ENCODE peak calls at places on chromosomes 4 and X, in four cellular contexts. A is stimulated activated CD4-positive, alpha-beta T cell treated with anti-CD3 and anti-CD28 coated beads, Interleukin-12 subunit alpha, Interleukin-12 subunit beta, amount 100 ng/mL, for 4 hours; B is activated CD4-positive, alpha-beta T cell treated with anti-CD3 and anti-CD28 coated beads for 24 hours; D is T-helper 17 cell. R is an unnamed sample.

GRCh38 chr4:11470709-11471441 is 42.2 kb upstream of the HS3ST1 start:
- DNase-seq in B (no peak), D (no peak), A (no peak), R (no peak)

GRCh38 chrX:2188840-2189239 is 311.9 kb downstream of the DHRSX start:
- DNase-seq in B (no peak), A (no peak), D (no peak), R (no peak)

GRCh38 chr4:81555489-81555888 is 83.8 kb upstream of the RASGEF1B start:
- DNase-seq in A (no peak), B (no peak), D (no peak), R (no peak)

GRCh38 chrX:139200793-139201192 is 329.7 kb upstream of the F9 start:
- DNase-seq in B (no peak), A (no peak), D (no peak), R (no peak)

GRCh38 chr4:1948892-1949436 is 59.8 kb downstream of the NELFA start:
- DNase-seq in B (no peak), A (no peak), D (no peak), R (no peak)

GRCh38 chr4:54668031-54668611 is 10.4 kb downstream of the KIT start:
- DNase-seq in B (no peak), D (no peak), A (no peak), R (no peak)

GRCh38 chr4:137861682-137862081 is 329.4 kb upstream of the PCDH18 start:
- DNase-seq in D (no peak), A (no peak), B (no peak), R (no peak)

GRCh38 chr4:72592076-72592475 is 23.1 kb upstream of the ADAMTS3 start:
- DNase-seq in D (no peak), B (no peak), A (no peak), R (no peak)

GRCh38 chr4:172369471-172369959 is 556.3 kb downstream of the GALNTL6 start:
- DNase-seq in A (no peak), D (no peak), B (no peak), R (no peak)

GRCh38 chr4:3074846-3075651 is 568 bp downstream of the HTT start:
- DNase-seq in D (no peak), A (peak; percentile 42), B (no peak), R (peak; percentile 53)

GRCh38 chrX:101462892-101463291 is 22.4 kb upstream of the ARMCX4 start:
- DNase-seq in B (no peak), D (no peak), A (no peak), R (no peak)

GRCh38 chrX:155857561-155857960 is 23.6 kb upstream of the VAMP7 start:
- DNase-seq in A (no peak), B (no peak), D (no peak), R (no peak)

R was measured in progenitor cell of endocrine pancreas.